ENCODE peak calls at places on chromosomes 2 and 18, in ten cellular contexts. V is progenitor cell of endocrine pancreas, U is hepatocyte, T is ascending aorta, M is mammary epithelial cell, I is body of pancreas, B is uterus, S is cardiac muscle cell, Q is psoas muscle, O is cardiac fibroblast. Y is an unnamed sample.

GRCh38 chr2:143949121-143949848 is 570.6 kb downstream of the ZEB2 start:
- DNase-seq in V (no peak), U (no peak), T (no peak), M (no peak), I (no peak), B (no peak), S (no peak), Q (no peak), O (peak; percentile 36), Y (no peak)

GRCh38 chr18:5943514-5943913 is 48.2 kb upstream of the TMEM200C start:
- DNase-seq in V (no peak), U (no peak), T (no peak), M (no peak), I (peak; percentile 23), B (no peak), S (peak; percentile 27), Q (no peak), O (no peak), Y (no peak)

GRCh38 chr2:26978061-26978596 is 7.7 kb downstream of the MAPRE3 start:
- DNase-seq in V (no peak), U (peak; percentile 56), T (no peak), M (peak; percentile 76), I (peak; percentile 85), B (no peak), S (no peak), Q (no peak), O (no peak), Y (no peak)

GRCh38 chr2:118119158-118119715 is 31.0 kb downstream of the INSIG2 start:
- DNase-seq in V (no peak), U (no peak), T (no peak), M (no peak), I (no peak), B (no peak), S (peak; percentile 53), Q (no peak), O (no peak), Y (no peak)

GRCh38 chr18:22999212-22999611 is 66.1 kb downstream of the RBBP8 start:
- DNase-seq in V (no peak), U (no peak), T (no peak), M (no peak), I (no peak), B (no peak), S (peak; percentile 84), Q (no peak), O (peak; percentile 58), Y (no peak)

GRCh38 chr2:175097297-175097696 is 70.7 kb downstream of the ATF2 start:
- DNase-seq in V (no peak), U (no peak), T (no peak), M (no peak), I (no peak), B (no peak), S (peak; percentile 4), Q (no peak), O (peak; percentile 92), Y (no peak)

GRCh38 chr2:232527905-232528470 is 2.0 kb downstream of the CHRND start:
- DNase-seq in V (no peak), U (no peak), T (no peak), M (no peak), I (no peak), B (no peak), S (no peak), Q (peak; percentile 34), O (no peak), Y (no peak)

GRCh38 chr2:9558948-9559381 is 3.3 kb upstream of the ADAM17 start:
- DNase-seq in V (no peak), U (peak; percentile 23), T (peak; percentile 75), M (peak; percentile 99), I (no peak), B (peak; percentile 46), S (peak; percentile 85), Q (no peak), O (peak; percentile 85), Y (no peak)

GRCh38 chr2:233824373-233824772 is 30.0 kb downstream of the HJURP start:
- DNase-seq in V (no peak), U (no peak), T (no peak), M (no peak), I (no peak), B (no peak), S (no peak), Q (no peak), O (no peak), Y (peak; percentile 18)

GRCh38 chr2:120250640-120251039 is 2.0 kb upstream of the RALB start:
- DNase-seq in V (no peak), U (no peak), T (no peak), M (no peak), I (no peak), B (no peak), S (no peak), Q (no peak), O (no peak), Y (no peak)

GRCh38 chr18:48589797-48590519 is 51.1 kb downstream of the CTIF start:
- DNase-seq in V (no peak), U (no peak), T (no peak), M (no peak), I (peak; percentile 55), B (no peak), S (no peak), Q (peak; percentile 86), O (peak; percentile 6), Y (no peak)

GRCh38 chr2:199862779-199863178 is 11.8 kb upstream of the FTCDNL1 start:
- DNase-seq in V (no peak), U (no peak), T (no peak), M (no peak), I (no peak), B (no peak), S (peak; percentile 7), Q (no peak), O (peak; percentile 18), Y (no peak)

GRCh38 chr18:32297851-32298250 is 108.0 kb downstream of the MEP1B start:
- DNase-seq in V (no peak), U (no peak), T (no peak), M (no peak), I (no peak), B (no peak), S (no peak), Q (no peak), O (no peak), Y (no peak)

GRCh38 chr2:238176565-238176964 is 17.8 kb downstream of the ERFE start:
- DNase-seq in V (no peak), U (no peak), T (no peak), M (no peak), I (no peak), B (no peak), S (no peak), Q (no peak), O (no peak), Y (no peak)
- TF ChIP-seq CTCF in V (no peak), U (no peak), T (no peak), M (no peak), I (no peak), B (no peak), S (no peak), Q (no peak), O (no peak), Y (no peak)

DNA sequence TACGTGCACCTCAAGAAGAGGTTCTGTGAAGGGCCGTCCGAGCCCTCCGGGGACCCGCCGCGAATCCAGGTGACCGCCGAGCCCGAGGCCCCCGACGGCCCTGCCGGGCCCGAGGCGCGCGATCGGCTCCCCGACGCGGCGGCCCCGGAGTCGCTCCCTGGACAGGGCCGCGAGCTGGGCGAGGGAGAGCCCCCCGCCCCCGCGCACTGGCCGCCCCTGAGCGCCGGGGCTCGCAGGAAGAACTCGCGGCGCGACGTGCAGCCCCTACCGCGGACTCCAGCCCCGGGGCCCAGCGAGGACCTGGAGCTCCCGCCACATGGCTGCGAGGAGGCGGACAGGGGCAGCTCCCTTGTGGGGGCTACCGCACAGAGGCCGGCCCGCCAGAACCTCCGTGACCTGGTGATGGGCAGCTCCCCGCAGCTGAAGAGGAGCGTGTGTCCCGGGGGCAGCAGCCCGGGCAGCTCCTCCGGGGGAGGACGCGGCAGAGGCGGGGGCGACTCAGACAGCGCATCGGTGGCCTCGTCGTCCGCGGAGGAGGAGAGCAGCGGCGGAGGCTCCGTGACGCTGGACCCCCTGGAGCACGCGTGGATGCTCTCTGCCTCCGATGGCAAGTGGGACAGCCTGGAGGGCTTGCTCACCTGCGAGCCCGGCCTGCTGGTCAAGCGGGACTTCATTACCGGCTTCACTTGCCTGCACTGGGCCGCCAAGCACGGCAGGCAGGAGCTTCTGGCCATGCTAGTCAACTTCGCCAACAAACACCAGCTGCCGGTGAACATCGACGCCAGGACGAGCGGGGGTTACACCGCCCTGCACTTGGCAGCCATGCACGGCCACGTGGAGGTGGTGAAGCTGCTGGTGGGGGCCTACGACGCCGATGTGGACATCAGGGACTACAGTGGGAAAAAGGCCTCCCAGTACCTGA is 812 bp downstream of the SOWAHC start:
- DNase-seq in V (peak; percentile 33), U (peak; percentile 51), T (no peak), M (peak; percentile 37), I (peak; percentile 28), B (peak; percentile 25), S (peak; percentile 45), Q (peak; percentile 54), O (no peak), Y (peak; percentile 83)
- TF ChIP-seq CTCF in V (no peak), U (no peak), T (no peak), M (no peak), I (no peak), B (no peak), S (no peak), Q (no peak), O (no peak), Y (no peak)

GRCh38 chr18:62245699-62246098 is 58.6 kb downstream of the RELCH start:
- DNase-seq in V (no peak), U (no peak), T (no peak), M (no peak), I (no peak), B (no peak), S (no peak), Q (no peak), O (no peak), Y (no peak)
- TF ChIP-seq CTCF in V (peak; percentile 28), U (no peak), T (no peak), M (peak; percentile 22), I (no peak), B (no peak), S (no peak), Q (no peak), O (no peak), Y (no peak)

GRCh38 chr18:49845629-49846252 is 32.4 kb upstream of the ACAA2 start:
- DNase-seq in V (no peak), U (no peak), T (no peak), M (no peak), I (no peak), B (no peak), S (no peak), Q (no peak), O (no peak), Y (no peak)

GRCh38 chr18:49842656-49843055 is 29.3 kb upstream of the ACAA2 start:
- DNase-seq in V (no peak), U (no peak), T (no peak), M (no peak), I (no peak), B (no peak), S (no peak), Q (no peak), O (no peak), Y (no peak)

GRCh38 chr18:49843131-49843530 is 29.8 kb upstream of the ACAA2 start:
- DNase-seq in V (no peak), U (no peak), T (no peak), M (no peak), I (no peak), B (no peak), S (no peak), Q (no peak), O (no peak), Y (no peak)

GRCh38 chr18:49844903-49845302 is 31.6 kb upstream of the ACAA2 start:
- DNase-seq in V (no peak), U (no peak), T (no peak), M (no peak), I (no peak), B (no peak), S (no peak), Q (no peak), O (no peak), Y (no peak)

GRCh38 chr18:49843778-49844625 is 30.7 kb upstream of the ACAA2 start:
- DNase-seq in V (no peak), U (no peak), T (no peak), M (no peak), I (no peak), B (no peak), S (no peak), Q (no peak), O (no peak), Y (no peak)
- TF ChIP-seq CTCF in V (no peak), U (no peak), T (no peak), M (no peak), I (no peak), B (no peak), S (no peak), Q (no peak), O (no peak), Y (no peak)

Y was measured in kidney.